ENCODE peak calls at places on chromosomes 3 and 15, in six cellular contexts. A is iPS-NIHi11, V is T-helper 2 cell, R is KBM-7, I is head of caudate nucleus, N is activated B cell treated with CpG ODN at 0.5 μM for 24 hours. T is an unnamed sample.

GRCh38 chr3:177256991-177257390 is 59.7 kb upstream of the TBL1XR1 start:
- DNase-seq in A (no peak), V (no peak), R (no peak), I (no peak), N (no peak), T (no peak)

GRCh38 chr15:42120285-42120684 is 25.9 kb upstream of the PLA2G4D start:
- DNase-seq in A (no peak), V (no peak), R (no peak), I (no peak), N (no peak), T (no peak)

GRCh38 chr3:20324664-20325478 is 138.9 kb upstream of the SGO1 start:
- DNase-seq in A (no peak), V (no peak), R (peak), I (no peak), N (no peak), T (no peak)

GRCh38 chr3:148253713-148254112 is 444.0 kb upstream of the AGTR1 start:
- DNase-seq in A (no peak), V (no peak), R (no peak), I (no peak), N (no peak), T (no peak)

GRCh38 chr3:141076026-141076797 is 25.1 kb downstream of the SPSB4 start:
- DNase-seq in A (no peak), V (no peak), R (no peak), I (no peak), N (no peak), T (no peak)

GRCh38 chr3:51099794-51100542 is 285.1 kb upstream of the MANF start:
- DNase-seq in A (peak), V (peak), R (peak), I (no peak), N (no peak), T (no peak)

GRCh38 chr3:129609591-129610169 is 3.2 kb upstream of the PLXND1 start:
- DNase-seq in A (no peak), V (no peak), R (no peak), I (no peak), N (no peak), T (no peak)

GRCh38 chr15:65631503-65631902 is 9.8 kb downstream of the SLC24A1 start:
- DNase-seq in A (no peak), V (peak), R (no peak), I (no peak), N (no peak), T (no peak)

GRCh38 chr3:128736598-128736997 is 10.6 kb downstream of the RAB7A start:
- DNase-seq in A (no peak), V (no peak), R (no peak), I (no peak), N (no peak), T (no peak)

GRCh38 chr15:68924866-68925599 is 5.3 kb upstream of the SPESP1 start:
- DNase-seq in A (peak), V (peak), R (peak), I (peak), N (peak), T (peak)

GRCh38 chr3:12279591-12280326 is 9.1 kb upstream of the PPARG start:
- DNase-seq in A (no peak), V (no peak), R (no peak), I (no peak), N (no peak), T (no peak)

GRCh38 chr15:82951472-82952155 is 906 bp downstream of the HOMER2 start:
- DNase-seq in A (no peak), V (peak), R (peak), I (no peak), N (no peak), T (no peak)

GRCh38 chr3:193342551-193342950 is 36.0 kb downstream of the ATP13A5 start:
- DNase-seq in A (peak), V (no peak), R (no peak), I (no peak), N (no peak), T (no peak)

GRCh38 chr3:41118461-41119385 is 80.6 kb upstream of the CTNNB1 start:
- DNase-seq in A (no peak), V (peak), R (no peak), I (no peak), N (no peak), T (no peak)

GRCh38 chr3:101381809-101382208 is 61.4 kb upstream of the IMPG2 start:
- DNase-seq in A (peak), V (peak), R (peak), I (no peak), N (no peak), T (no peak)

GRCh38 chr3:197175503-197175902 is 122.9 kb downstream of the DLG1 start:
- DNase-seq in A (no peak), V (no peak), R (no peak), I (no peak), N (no peak), T (no peak)

GRCh38 chr3:24360946-24361345 is 133.7 kb downstream of the THRB start:
- DNase-seq in A (no peak), V (no peak), R (no peak), I (no peak), N (no peak), T (no peak)